ENCODE peak calls at places on chromosome 14, in five cellular contexts. X is GDM1, L is hypothalamus, U is posterior cingulate gyrus, T is tibial artery. P is an unnamed sample.

GRCh38 chr14:88195676-88196075 is 127.4 kb downstream of the KCNK10 start:
- DNase-seq in X (no peak), L (no peak), U (peak; percentile 46), T (no peak), P (peak; percentile 16)

GRCh38 chr14:33297565-33297964 is 358.9 kb downstream of the NPAS3 start:
- DNase-seq in X (no peak), L (no peak), U (no peak), T (no peak), P (no peak)

GRCh38 chr14:93688794-93689193 is 99.5 kb downstream of the PRIMA1 start:
- DNase-seq in X (no peak), L (no peak), U (no peak), T (no peak), P (no peak)

GRCh38 chr14:24430682-24431568 is 1.2 kb downstream of the KHNYN start:
- DNase-seq in X (no peak), L (no peak), U (no peak), T (no peak), P (no peak)

GRCh38 chr14:106613256-106613655 is 1086.9 kb downstream of the TMEM121 start:
- DNase-seq in X (no peak), L (no peak), U (no peak), T (no peak), P (no peak)

GRCh38 chr14:90140956-90141316 is 79.1 kb downstream of the KCNK13 start:
- DNase-seq in X (no peak), L (no peak), U (no peak), T (no peak), P (no peak)

GRCh38 chr14:59044707-59045106 is 143.8 kb upstream of the DAAM1 start:
- DNase-seq in X (no peak), L (no peak), U (no peak), T (no peak), P (no peak)

GRCh38 chr14:99037777-99038176 is 234.2 kb downstream of the BCL11B start:
- DNase-seq in X (no peak), L (no peak), U (no peak), T (no peak), P (no peak)

GRCh38 chr14:31201111-31201510 is 6.5 kb downstream of the HECTD1 start:
- DNase-seq in X (no peak), L (no peak), U (no peak), T (no peak), P (no peak)

GRCh38 chr14:92615451-92615850 is 101.9 kb downstream of the RIN3 start:
- DNase-seq in X (no peak), L (no peak), U (no peak), T (no peak), P (no peak)

GRCh38 chr14:24327303-24327702 is 7.6 kb downstream of the ADCY4 start:
- DNase-seq in X (peak; percentile 56), L (no peak), U (no peak), T (no peak), P (no peak)

GRCh38 chr14:33165144-33165925 is 226.7 kb downstream of the NPAS3 start:
- DNase-seq in X (no peak), L (no peak), U (no peak), T (no peak), P (no peak)

GRCh38 chr14:96538663-96539317 is 36.6 kb downstream of the PAPOLA start:
- DNase-seq in X (no peak), L (no peak), U (no peak), T (no peak), P (no peak)

GRCh38 chr14:100677925-100678765 is 48.5 kb upstream of the DLK1 start:
- DNase-seq in X (no peak), L (no peak), U (peak; percentile 29), T (peak; percentile 33), P (no peak)

GRCh38 chr14:55720796-55721195 is 140.8 kb downstream of the KTN1 start:
- DNase-seq in X (no peak), L (no peak), U (no peak), T (no peak), P (no peak)

GRCh38 chr14:21039585-21040369 is 2.4 kb upstream of the RNASE7 start:
- DNase-seq in X (peak; percentile 63), L (no peak), U (peak; percentile 28), T (no peak), P (no peak)

GRCh38 chr14:49865431-49865859 is 12.9 kb upstream of the NEMF start:
- DNase-seq in X (peak; percentile 54), L (no peak), U (peak; percentile 75), T (peak; percentile 80), P (peak; percentile 7)

GRCh38 chr14:76371066-76371465 is 4.9 kb upstream of the ESRRB start:
- DNase-seq in X (no peak), L (no peak), U (no peak), T (no peak), P (no peak)

GRCh38 chr14:47102472-47102871 is 450.9 kb upstream of the RPL10L start:
- DNase-seq in X (no peak), L (no peak), U (no peak), T (no peak), P (no peak)

GRCh38 chr14:91901449-91902250 is 34.3 kb upstream of the TC2N start:
- DNase-seq in X (no peak), L (no peak), U (no peak), T (no peak), P (no peak)

GRCh38 chr14:61256826-61257468 is 24.2 kb downstream of the TMEM30B start:
- DNase-seq in X (no peak), L (no peak), U (no peak), T (no peak), P (no peak)

GRCh38 chr14:37253905-37254304 is 56.2 kb downstream of the MIPOL1 start:
- DNase-seq in X (no peak), L (no peak), U (no peak), T (no peak), P (no peak)

P was measured in occipital lobe.